ENCODE peak calls at places on chromosomes 11 and 22, in five cellular contexts. One of them, this sample, is unnamed.

GRCh38 chr22:47030881-47031627 is 268.6 kb downstream of the TBC1D22A start:
- DNase-seq in ovary: peak; percentile 14
- DNase-seq in fibroblast of lung: no peak
- DNase-seq in breast epithelium: no peak
- DNase-seq in heart left ventricle: no peak
- DNase-seq in this sample: peak; percentile 60

GRCh38 chr11:87304350-87304749 is 266.6 kb downstream of the TMEM135 start:
- DNase-seq in ovary: no peak
- DNase-seq in fibroblast of lung: peak; percentile 65
- DNase-seq in breast epithelium: no peak
- DNase-seq in heart left ventricle: no peak
- DNase-seq in this sample: no peak

GRCh38 chr22:20751185-20751851 is 22.6 kb upstream of the SERPIND1 start:
- DNase-seq in ovary: no peak
- DNase-seq in fibroblast of lung: peak; percentile 8
- DNase-seq in breast epithelium: no peak
- DNase-seq in heart left ventricle: no peak
- DNase-seq in this sample: no peak

GRCh38 chr22:16819249-16819648 is 6.0 kb downstream of the XKR3 start:
- DNase-seq in ovary: no peak
- DNase-seq in fibroblast of lung: no peak
- DNase-seq in breast epithelium: no peak
- DNase-seq in heart left ventricle: no peak
- DNase-seq in this sample: no peak

GRCh38 chr11:115164774-115165173 is 339.4 kb downstream of the CADM1 start:
- DNase-seq in ovary: no peak
- DNase-seq in fibroblast of lung: no peak
- DNase-seq in breast epithelium: no peak
- DNase-seq in heart left ventricle: no peak
- DNase-seq in this sample: no peak

GRCh38 chr11:99548264-99548663 is 527.5 kb downstream of the CNTN5 start:
- DNase-seq in ovary: no peak
- DNase-seq in fibroblast of lung: peak; percentile 65
- DNase-seq in breast epithelium: no peak
- DNase-seq in heart left ventricle: no peak
- DNase-seq in this sample: no peak

GRCh38 chr11:289706-290620 is 1.0 kb downstream of the PGGHG start:
- DNase-seq in ovary: peak; percentile 27
- DNase-seq in fibroblast of lung: no peak
- DNase-seq in breast epithelium: peak; percentile 38
- DNase-seq in heart left ventricle: peak; percentile 18
- DNase-seq in this sample: peak; percentile 86

GRCh38 chr11:117649656-117650055 is 147.4 kb downstream of the DSCAML1 start:
- DNase-seq in ovary: no peak
- DNase-seq in fibroblast of lung: no peak
- DNase-seq in breast epithelium: no peak
- DNase-seq in heart left ventricle: no peak
- DNase-seq in this sample: no peak

GRCh38 chr22:31626427-31627150 is 35.4 kb downstream of the PISD start:
- DNase-seq in ovary: peak; percentile 66
- DNase-seq in fibroblast of lung: no peak
- DNase-seq in breast epithelium: no peak
- DNase-seq in heart left ventricle: no peak
- DNase-seq in this sample: no peak

GRCh38 chr11:116901211-116901610 is 63.8 kb upstream of the APOA1 start:
- DNase-seq in ovary: no peak
- DNase-seq in fibroblast of lung: no peak
- DNase-seq in breast epithelium: no peak
- DNase-seq in heart left ventricle: peak; percentile 86
- DNase-seq in this sample: no peak

GRCh38 chr11:14932447-14932846 is 39.7 kb downstream of the CALCA start:
- DNase-seq in ovary: no peak
- DNase-seq in fibroblast of lung: no peak
- DNase-seq in breast epithelium: no peak
- DNase-seq in heart left ventricle: no peak
- DNase-seq in this sample: no peak

GRCh38 chr11:14413307-14414072 is 54.5 kb upstream of the RRAS2 start:
- DNase-seq in ovary: no peak
- DNase-seq in fibroblast of lung: peak; percentile 56
- DNase-seq in breast epithelium: no peak
- DNase-seq in heart left ventricle: peak; percentile 35
- DNase-seq in this sample: no peak

GRCh38 chr11:6418958-6419611 is at the start of gene APBB1:
- DNase-seq in ovary: peak; percentile 83
- DNase-seq in fibroblast of lung: peak; percentile 54
- DNase-seq in breast epithelium: no peak
- DNase-seq in heart left ventricle: peak; percentile 79
- DNase-seq in this sample: no peak

GRCh38 chr11:61325649-61326414 is 7.1 kb downstream of the DDB1 start:
- DNase-seq in ovary: no peak
- DNase-seq in fibroblast of lung: peak; percentile 22
- DNase-seq in breast epithelium: no peak
- DNase-seq in heart left ventricle: no peak
- DNase-seq in this sample: no peak

GRCh38 chr11:26230021-26230420 is 101.9 kb upstream of the ANO3 start:
- DNase-seq in ovary: no peak
- DNase-seq in fibroblast of lung: peak; percentile 50
- DNase-seq in breast epithelium: no peak
- DNase-seq in heart left ventricle: no peak
- DNase-seq in this sample: no peak

GRCh38 chr11:27205269-27205668 is 157.7 kb downstream of the CCDC34 start:
- DNase-seq in ovary: no peak
- DNase-seq in fibroblast of lung: no peak
- DNase-seq in breast epithelium: no peak
- DNase-seq in heart left ventricle: no peak
- DNase-seq in this sample: no peak

GRCh38 chr22:30245181-30245984 is 1.2 kb downstream of the LIF start:
- DNase-seq in ovary: no peak
- DNase-seq in fibroblast of lung: peak; percentile 36
- DNase-seq in breast epithelium: no peak
- DNase-seq in heart left ventricle: no peak
- DNase-seq in this sample: no peak

GRCh38 chr22:46362934-46363515 is 27.5 kb downstream of the TRMU start:
- DNase-seq in ovary: no peak
- DNase-seq in fibroblast of lung: no peak
- DNase-seq in breast epithelium: no peak
- DNase-seq in heart left ventricle: no peak
- DNase-seq in this sample: no peak

GRCh38 chr11:34068098-34068497 is 16.6 kb downstream of the CAPRIN1 start:
- DNase-seq in ovary: no peak
- DNase-seq in fibroblast of lung: peak; percentile 63
- DNase-seq in breast epithelium: no peak
- DNase-seq in heart left ventricle: no peak
- DNase-seq in this sample: no peak

GRCh38 chr11:96125400-96125799 is 201.5 kb upstream of the MTMR2 start:
- DNase-seq in ovary: no peak
- DNase-seq in fibroblast of lung: no peak
- DNase-seq in breast epithelium: no peak
- DNase-seq in heart left ventricle: no peak
- DNase-seq in this sample: no peak

GRCh38 chr11:61486004-61486615 is 22.4 kb upstream of the LRRC10B start:
- DNase-seq in ovary: no peak
- DNase-seq in fibroblast of lung: no peak
- DNase-seq in breast epithelium: no peak
- DNase-seq in heart left ventricle: no peak
- DNase-seq in this sample: no peak

GRCh38 chr22:24985824-24986214 is 33.3 kb downstream of the KIAA1671 start:
- DNase-seq in ovary: peak; percentile 57
- DNase-seq in fibroblast of lung: peak; percentile 73
- DNase-seq in breast epithelium: no peak
- DNase-seq in heart left ventricle: peak; percentile 54
- DNase-seq in this sample: no peak

GRCh38 chr22:17258015-17258827 is 39.0 kb upstream of the ADA2 start:
- DNase-seq in ovary: peak; percentile 33
- DNase-seq in fibroblast of lung: peak; percentile 37
- DNase-seq in breast epithelium: peak; percentile 68
- DNase-seq in heart left ventricle: peak; percentile 72
- DNase-seq in this sample: peak; percentile 85

GRCh38 chr11:15602779-15603178 is 488.1 kb downstream of the INSC start:
- DNase-seq in ovary: no peak
- DNase-seq in fibroblast of lung: no peak
- DNase-seq in breast epithelium: no peak
- DNase-seq in heart left ventricle: no peak
- DNase-seq in this sample: no peak

GRCh38 chr22:36364255-36365019 is 23.3 kb downstream of the MYH9 start:
- DNase-seq in ovary: no peak
- DNase-seq in fibroblast of lung: no peak
- DNase-seq in breast epithelium: no peak
- DNase-seq in heart left ventricle: no peak
- DNase-seq in this sample: no peak

GRCh38 chr22:22210375-22210774 is 34.2 kb upstream of the VPREB1 start:
- DNase-seq in ovary: no peak
- DNase-seq in fibroblast of lung: peak; percentile 15
- DNase-seq in breast epithelium: no peak
- DNase-seq in heart left ventricle: no peak
- DNase-seq in this sample: no peak

GRCh38 chr11:12137938-12138731 is 27.7 kb downstream of the MICAL2 start:
- DNase-seq in ovary: no peak
- DNase-seq in fibroblast of lung: peak; percentile 93
- DNase-seq in breast epithelium: no peak
- DNase-seq in heart left ventricle: no peak
- DNase-seq in this sample: no peak

GRCh38 chr22:47631571-47632102 is 869.2 kb downstream of the TBC1D22A start:
- DNase-seq in ovary: no peak
- DNase-seq in fibroblast of lung: no peak
- DNase-seq in breast epithelium: no peak
- DNase-seq in heart left ventricle: no peak
- DNase-seq in this sample: peak; percentile 88

GRCh38 chr22:26579331-26579886 is 10.5 kb downstream of the TPST2 start:
- DNase-seq in ovary: no peak
- DNase-seq in fibroblast of lung: no peak
- DNase-seq in breast epithelium: no peak
- DNase-seq in heart left ventricle: peak; percentile 38
- DNase-seq in this sample: no peak

GRCh38 chr22:20257474-20258299 is 10.4 kb downstream of the RTN4R start:
- DNase-seq in ovary: no peak
- DNase-seq in fibroblast of lung: no peak
- DNase-seq in breast epithelium: no peak
- DNase-seq in heart left ventricle: no peak
- DNase-seq in this sample: no peak

GRCh38 chr11:104967493-104968364 is 645 bp downstream of the CASP4 start:
- DNase-seq in ovary: no peak
- DNase-seq in fibroblast of lung: peak; percentile 37
- DNase-seq in breast epithelium: no peak
- DNase-seq in heart left ventricle: no peak
- DNase-seq in this sample: no peak

GRCh38 chr11:131633978-131634377 is 263.6 kb downstream of the NTM start:
- DNase-seq in ovary: no peak
- DNase-seq in fibroblast of lung: no peak
- DNase-seq in breast epithelium: no peak
- DNase-seq in heart left ventricle: no peak
- DNase-seq in this sample: no peak

GRCh38 chr11:131628739-131629138 is 258.3 kb downstream of the NTM start:
- DNase-seq in ovary: no peak
- DNase-seq in fibroblast of lung: no peak
- DNase-seq in breast epithelium: no peak
- DNase-seq in heart left ventricle: no peak
- DNase-seq in this sample: no peak

GRCh38 chr11:131629925-131630324 is 259.5 kb downstream of the NTM start:
- DNase-seq in ovary: no peak
- DNase-seq in fibroblast of lung: no peak
- DNase-seq in breast epithelium: no peak
- DNase-seq in heart left ventricle: no peak
- DNase-seq in this sample: no peak

GRCh38 chr11:131637469-131638175 is 267.2 kb downstream of the NTM start:
- DNase-seq in ovary: no peak
- DNase-seq in fibroblast of lung: no peak
- DNase-seq in breast epithelium: no peak
- DNase-seq in heart left ventricle: no peak
- DNase-seq in this sample: no peak

DNA sequence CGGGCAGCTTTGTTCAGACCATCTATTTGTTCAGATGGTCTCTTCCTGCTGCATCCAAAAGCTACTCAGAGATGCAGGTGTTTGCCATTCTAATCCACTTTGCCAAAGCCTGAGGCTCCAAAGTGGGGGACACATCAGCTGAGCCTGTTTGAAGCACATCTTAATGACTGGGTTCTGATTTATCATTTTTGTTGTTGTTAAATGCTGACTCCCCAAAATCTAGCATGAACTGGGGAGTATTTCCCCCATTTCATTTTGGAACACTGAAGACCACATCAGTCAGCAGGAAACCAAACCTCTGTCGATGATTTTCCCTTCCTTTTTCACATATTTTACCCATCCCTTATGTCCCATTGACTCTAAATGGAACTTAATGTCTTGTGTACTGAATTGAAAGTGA is 262.6 kb downstream of the NTM start:
- DNase-seq in ovary: no peak
- DNase-seq in fibroblast of lung: no peak
- DNase-seq in breast epithelium: no peak
- DNase-seq in heart left ventricle: no peak
- DNase-seq in this sample: no peak
- TF ChIP-seq CTCF in ovary: no peak
- TF ChIP-seq CTCF in fibroblast of lung: no peak
- TF ChIP-seq CTCF in breast epithelium: no peak
- TF ChIP-seq CTCF in heart left ventricle: no peak
- TF ChIP-seq CTCF in this sample: no peak

GRCh38 chr11:76704171-76704948 is 33.8 kb upstream of the LRRC32 start:
- DNase-seq in ovary: no peak
- DNase-seq in fibroblast of lung: no peak
- DNase-seq in breast epithelium: no peak
- DNase-seq in heart left ventricle: no peak
- DNase-seq in this sample: no peak
- H3K4me3 ChIP-seq in ovary: no peak overlapping the region
- H3K4me3 ChIP-seq in fibroblast of lung: no peak overlapping the region
- H3K4me3 ChIP-seq in breast epithelium: no peak overlapping the region
- H3K4me3 ChIP-seq in heart left ventricle: no peak overlapping the region
- H3K4me3 ChIP-seq in this sample: no peak overlapping the region

GRCh38 chr11:113314389-113315301 is at the start of gene TTC12:
- DNase-seq in ovary: peak; percentile 96
- DNase-seq in fibroblast of lung: peak; percentile 87
- DNase-seq in breast epithelium: peak; percentile 94
- DNase-seq in heart left ventricle: peak; percentile 96
- DNase-seq in this sample: peak; percentile 90
- TF ChIP-seq CTCF in ovary: no peak
- TF ChIP-seq CTCF in fibroblast of lung: no peak
- TF ChIP-seq CTCF in breast epithelium: no peak
- TF ChIP-seq CTCF in heart left ventricle: no peak
- TF ChIP-seq CTCF in this sample: no peak

GRCh38 chr11:43790444-43790794 is 90.2 kb upstream of the ALKBH3 start:
- DNase-seq in ovary: no peak
- DNase-seq in fibroblast of lung: peak; percentile 11
- DNase-seq in breast epithelium: no peak
- DNase-seq in heart left ventricle: no peak
- DNase-seq in this sample: no peak

GRCh38 chr11:43789700-43790443 is 90.8 kb upstream of the ALKBH3 start:
- DNase-seq in ovary: no peak
- DNase-seq in fibroblast of lung: peak; percentile 55
- DNase-seq in breast epithelium: no peak
- DNase-seq in heart left ventricle: no peak
- DNase-seq in this sample: no peak

GRCh38 chr11:43788394-43788793 is 92.2 kb upstream of the ALKBH3 start:
- DNase-seq in ovary: no peak
- DNase-seq in fibroblast of lung: no peak
- DNase-seq in breast epithelium: no peak
- DNase-seq in heart left ventricle: no peak
- DNase-seq in this sample: no peak

GRCh38 chr11:43786016-43786415 is 94.6 kb upstream of the ALKBH3 start:
- DNase-seq in ovary: no peak
- DNase-seq in fibroblast of lung: no peak
- DNase-seq in breast epithelium: no peak
- DNase-seq in heart left ventricle: no peak
- DNase-seq in this sample: no peak

GRCh38 chr11:43787823-43788222 is 92.8 kb upstream of the ALKBH3 start:
- DNase-seq in ovary: no peak
- DNase-seq in fibroblast of lung: no peak
- DNase-seq in breast epithelium: no peak
- DNase-seq in heart left ventricle: no peak
- DNase-seq in this sample: no peak
- H3K4me3 ChIP-seq in ovary: no peak overlapping the region
- H3K4me3 ChIP-seq in fibroblast of lung: no peak overlapping the region
- H3K4me3 ChIP-seq in breast epithelium: no peak overlapping the region
- H3K4me3 ChIP-seq in heart left ventricle: no peak overlapping the region
- H3K4me3 ChIP-seq in this sample: no peak overlapping the region

This sample was measured in lower leg skin.